ENCODE peak calls at places on chromosomes 11 and 22, in four cellular contexts. One of them, this sample, is unnamed.
A peak's percentile ranks its signal among the peaks of the same experiment; 100 is the strongest.

GRCh38 chr22:23293720-23294119 is 113.4 kb downstream of the BCR start:
- DNase-seq in CD4-positive, CD25-positive, alpha-beta regulatory T cell: no peak
- DNase-seq in PC-9: no peak
- DNase-seq in frontal cortex: no peak
- DNase-seq in this sample: no peak

GRCh38 chr11:76524919-76525318 is 80.1 kb downstream of the EMSY start:
- DNase-seq in PC-9: peak; percentile 7
- DNase-seq in frontal cortex: no peak
- DNase-seq in CD4-positive, CD25-positive, alpha-beta regulatory T cell: no peak
- DNase-seq in this sample: peak; percentile 26

GRCh38 chr11:68342459-68343158 is 30.2 kb downstream of the LRP5 start:
- DNase-seq in PC-9: peak; percentile 96
- DNase-seq in CD4-positive, CD25-positive, alpha-beta regulatory T cell: no peak
- DNase-seq in frontal cortex: no peak
- DNase-seq in this sample: peak; percentile 69

GRCh38 chr11:1706634-1707400 is 9.8 kb downstream of the KRTAP5-6 start:
- DNase-seq in frontal cortex: no peak
- DNase-seq in PC-9: no peak
- DNase-seq in CD4-positive, CD25-positive, alpha-beta regulatory T cell: peak; percentile 13
- DNase-seq in this sample: no peak

GRCh38 chr11:8055111-8055835 is 25.7 kb upstream of the TUB start:
- DNase-seq in frontal cortex: no peak
- DNase-seq in PC-9: no peak
- DNase-seq in CD4-positive, CD25-positive, alpha-beta regulatory T cell: no peak
- DNase-seq in this sample: no peak

GRCh38 chr22:32994046-32994827 is 63.9 kb downstream of the SYN3 start:
- DNase-seq in CD4-positive, CD25-positive, alpha-beta regulatory T cell: no peak
- DNase-seq in PC-9: no peak
- DNase-seq in frontal cortex: peak; percentile 40
- DNase-seq in this sample: no peak

GRCh38 chr11:117202386-117203068 is 3.4 kb downstream of the TAGLN start:
- DNase-seq in frontal cortex: no peak
- DNase-seq in CD4-positive, CD25-positive, alpha-beta regulatory T cell: no peak
- DNase-seq in PC-9: no peak
- DNase-seq in this sample: no peak

GRCh38 chr11:65377036-65377435 is 5.4 kb downstream of the SLC25A45 start:
- DNase-seq in frontal cortex: no peak
- DNase-seq in CD4-positive, CD25-positive, alpha-beta regulatory T cell: no peak
- DNase-seq in PC-9: no peak
- DNase-seq in this sample: no peak

GRCh38 chr11:122902951-122903350 is 20.4 kb downstream of the JHY start:
- DNase-seq in PC-9: no peak
- DNase-seq in CD4-positive, CD25-positive, alpha-beta regulatory T cell: no peak
- DNase-seq in frontal cortex: no peak
- DNase-seq in this sample: no peak

GRCh38 chr22:35346596-35347220 is 34.2 kb upstream of the HMOX1 start:
- DNase-seq in PC-9: no peak
- DNase-seq in CD4-positive, CD25-positive, alpha-beta regulatory T cell: no peak
- DNase-seq in frontal cortex: no peak
- DNase-seq in this sample: no peak

GRCh38 chr22:17167486-17167885 is 8.4 kb upstream of the HDHD5 start:
- DNase-seq in CD4-positive, CD25-positive, alpha-beta regulatory T cell: no peak
- DNase-seq in PC-9: no peak
- DNase-seq in frontal cortex: no peak
- DNase-seq in this sample: no peak

GRCh38 chr22:20517422-20517821 is 10.0 kb downstream of the MED15 start:
- DNase-seq in PC-9: no peak
- DNase-seq in CD4-positive, CD25-positive, alpha-beta regulatory T cell: no peak
- DNase-seq in frontal cortex: no peak
- DNase-seq in this sample: no peak

GRCh38 chr11:34508514-34508913 is 5.1 kb downstream of the ELF5 start:
- DNase-seq in PC-9: no peak
- DNase-seq in CD4-positive, CD25-positive, alpha-beta regulatory T cell: no peak
- DNase-seq in frontal cortex: no peak
- DNase-seq in this sample: no peak

GRCh38 chr11:97614571-97614970 is 1224.8 kb downstream of the JRKL start:
- DNase-seq in CD4-positive, CD25-positive, alpha-beta regulatory T cell: no peak
- DNase-seq in frontal cortex: no peak
- DNase-seq in PC-9: no peak
- DNase-seq in this sample: no peak

GRCh38 chr22:19807914-19808872 is 46.5 kb downstream of the GNB1L start:
- DNase-seq in PC-9: no peak
- DNase-seq in CD4-positive, CD25-positive, alpha-beta regulatory T cell: no peak
- DNase-seq in frontal cortex: no peak
- DNase-seq in this sample: no peak

This sample was measured in HCT116.